ENCODE peak calls at places on chromosomes 5 and 9, in seven cellular contexts. M is heart right ventricle, K is DND-41, R is choroid plexus epithelial cell, N is Caco-2, B is sigmoid colon, L is upper lobe of right lung. A is an unnamed sample.

GRCh38 chr5:80251636-80252035 is 4.2 kb downstream of the SERINC5 start:
- DNase-seq in N (no peak), L (no peak), B (no peak), M (no peak), R (no peak), K (no peak), A (no peak)

GRCh38 chr9:1707291-1707690 is 307.9 kb upstream of the SMARCA2 start:
- DNase-seq in K (no peak), B (no peak), L (no peak), M (no peak), N (no peak), R (no peak), A (no peak)

GRCh38 chr9:116039312-116039711 is 114.3 kb upstream of the PAPPA start:
- DNase-seq in M (no peak), N (no peak), B (no peak), K (no peak), R (no peak), L (no peak), A (no peak)

GRCh38 chr5:154723740-154724505 is 31.3 kb upstream of the LARP1 start:
- DNase-seq in N (no peak), K (no peak), M (no peak), B (no peak), R (peak), L (no peak), A (no peak)

GRCh38 chr9:99859395-99859980 is 37.8 kb downstream of the NR4A3 start:
- DNase-seq in M (no peak), N (no peak), R (no peak), L (no peak), B (no peak), K (no peak), A (no peak)

GRCh38 chr9:94139672-94140417 is 55.6 kb downstream of the PTPDC1 start:
- DNase-seq in L (peak), R (peak), M (peak), B (peak), K (no peak), N (no peak), A (no peak)

GRCh38 chr9:18976368-18977238 is 56.4 kb downstream of the SAXO1 start:
- DNase-seq in K (peak), L (no peak), N (no peak), M (no peak), B (no peak), R (peak), A (peak)

GRCh38 chr9:91207889-91208651 is 153.6 kb downstream of the AUH start:
- DNase-seq in M (no peak), R (peak), N (no peak), L (no peak), K (no peak), B (no peak), A (peak)

GRCh38 chr5:135040331-135041144 is 6.5 kb upstream of the PITX1 start:
- DNase-seq in M (no peak), R (no peak), N (no peak), L (no peak), B (no peak), K (no peak), A (no peak)

GRCh38 chr5:109347252-109347888 is 62.4 kb downstream of the PJA2 start:
- DNase-seq in N (no peak), L (peak), K (no peak), M (no peak), B (peak), R (no peak), A (no peak)

GRCh38 chr5:133232435-133232834 is 180.6 kb downstream of the HSPA4 start:
- DNase-seq in K (no peak), N (no peak), L (no peak), M (no peak), B (peak), R (no peak), A (no peak)

GRCh38 chr5:133232911-133233310 is 181.1 kb downstream of the HSPA4 start:
- DNase-seq in L (peak), M (no peak), N (no peak), R (no peak), B (peak), K (no peak), A (no peak)

GRCh38 chr5:133229931-133230664 is 178.3 kb downstream of the HSPA4 start:
- DNase-seq in M (no peak), K (no peak), R (no peak), B (peak), N (no peak), L (no peak), A (peak)

GRCh38 chr5:133232011-133232410 is 180.2 kb downstream of the HSPA4 start:
- DNase-seq in K (no peak), M (no peak), R (no peak), L (no peak), N (no peak), B (peak), A (no peak)

DNA sequence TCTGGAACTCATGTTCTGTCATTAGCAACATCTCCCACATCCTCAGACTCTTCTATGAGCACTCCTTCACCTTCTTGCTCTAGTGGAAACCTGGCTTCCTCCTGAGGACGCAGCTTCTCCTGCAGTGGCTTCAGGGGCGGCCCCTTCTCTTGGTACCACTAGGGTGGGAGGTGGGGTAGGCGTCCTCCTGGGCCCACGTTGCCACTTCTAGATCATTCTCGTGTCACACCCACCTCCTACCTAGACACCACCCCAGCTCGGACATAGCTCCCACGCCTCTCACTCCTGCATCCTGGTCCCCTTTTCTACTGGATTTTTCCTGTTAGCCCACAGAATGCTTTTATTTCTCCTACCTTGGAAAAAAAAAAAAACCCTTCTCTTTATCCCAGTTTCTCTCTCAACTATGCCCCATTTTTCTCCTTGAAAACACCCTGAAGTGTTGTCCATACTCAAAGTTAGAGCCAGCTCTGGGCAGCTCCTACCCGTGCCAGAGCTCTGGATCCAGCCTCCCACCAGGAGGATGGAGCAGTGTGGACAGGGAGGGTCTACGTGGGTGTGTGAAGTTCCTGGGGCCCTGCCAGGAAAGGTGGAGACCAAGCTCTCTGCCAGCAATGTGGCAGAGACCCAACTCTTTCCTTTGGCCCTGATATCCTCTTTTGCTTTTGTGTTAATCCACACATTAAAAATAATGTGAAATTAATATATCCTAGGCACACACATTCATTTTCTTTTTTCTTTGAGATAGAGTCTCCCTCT is 179.2 kb downstream of the HSPA4 start:
- DNase-seq in K (no peak), B (peak), R (no peak), N (no peak), L (no peak), M (no peak), A (no peak)
- TF ChIP-seq CTCF in K (no peak), B (no peak), R (no peak), N (no peak), L (no peak), M (no peak), A (no peak)

DNA sequence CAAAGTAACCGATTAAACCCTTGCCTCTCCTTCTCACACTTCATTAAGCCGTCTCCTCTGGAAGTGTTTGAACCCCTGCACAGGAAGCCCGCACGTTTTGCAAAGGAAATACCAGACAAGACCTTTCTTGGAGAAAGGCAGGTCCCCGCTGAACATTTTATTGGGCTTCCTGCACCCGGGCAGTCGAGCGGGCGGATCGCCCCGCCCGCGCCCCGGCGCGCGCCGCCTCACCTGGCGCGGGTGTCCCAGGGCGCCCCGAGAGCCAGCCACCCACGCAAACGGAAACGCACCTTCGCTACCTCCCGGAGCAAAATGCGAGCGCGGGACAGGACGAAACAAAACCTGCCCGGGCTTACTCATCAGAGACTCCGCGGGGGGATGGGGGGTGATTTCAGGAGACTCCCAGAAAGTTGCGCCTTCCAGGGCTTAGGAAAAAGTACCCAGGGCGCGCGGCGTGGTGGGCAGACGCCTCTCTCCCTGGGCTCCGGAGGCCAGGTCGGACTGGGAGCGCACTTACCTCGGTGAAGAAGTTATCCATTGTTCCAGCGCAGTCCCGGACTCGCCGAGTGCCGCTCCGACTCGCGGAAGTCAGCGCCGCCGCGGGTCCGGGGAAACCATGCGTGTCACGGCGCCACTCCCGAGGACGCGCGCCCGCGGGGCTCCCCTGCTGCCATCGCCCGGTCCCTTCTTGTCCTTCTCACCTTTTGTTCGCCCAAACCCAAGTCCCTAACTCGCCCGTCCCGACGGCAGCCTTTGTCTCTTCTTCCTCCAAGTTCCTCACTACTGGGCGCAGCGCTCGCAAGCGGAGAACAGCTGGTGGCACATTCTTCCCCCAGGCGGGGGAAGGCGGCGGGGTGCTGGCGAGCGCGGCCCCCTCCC is 578 bp downstream of the MYO10 start:
- DNase-seq in R (peak), L (peak), M (peak), N (no peak), K (no peak), B (peak), A (peak)
- H3K4me3 ChIP-seq in R (peak), L (peak), M (peak), N (peak), K (no peak), B (peak), A (peak)

DNA sequence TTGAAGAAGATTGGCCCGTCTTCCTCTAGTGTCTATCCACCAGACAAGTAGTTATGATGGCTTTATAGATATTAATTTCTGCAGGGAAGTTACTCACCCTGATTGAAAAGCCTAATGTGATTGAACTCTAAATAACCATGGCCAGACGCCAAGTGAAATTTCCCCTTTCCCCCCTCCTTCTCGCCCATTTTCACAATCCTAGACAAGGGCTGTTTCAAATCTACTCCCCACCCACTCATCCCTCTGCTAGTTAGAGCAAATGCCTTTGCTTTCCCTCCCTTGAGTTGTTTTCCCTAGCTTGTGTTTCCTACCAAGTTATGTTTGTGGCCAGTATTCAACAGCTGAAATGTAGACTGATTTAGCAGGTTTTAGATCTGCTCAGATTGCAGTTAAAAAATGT is 182.4 kb downstream of the TMEM167A start:
- DNase-seq in R (peak), L (no peak), M (peak), K (no peak), N (no peak), B (no peak), A (no peak)
- TF ChIP-seq CTCF in R (no peak), L (no peak), M (no peak), K (no peak), N (no peak), B (no peak), A (no peak)

GRCh38 chr5:166880456-166880855 is 1411.0 kb upstream of the WWC1 start:
- DNase-seq in L (no peak), M (no peak), K (no peak), N (no peak), R (no peak), B (no peak), A (no peak)

GRCh38 chr5:166883016-166883415 is 1408.4 kb upstream of the WWC1 start:
- DNase-seq in K (no peak), B (no peak), M (no peak), L (no peak), N (no peak), R (no peak), A (peak)
- H3K4me3 ChIP-seq in K (no peak), B (no peak), M (no peak), L (no peak), N (no peak), R (no peak), A (no peak)

DNA sequence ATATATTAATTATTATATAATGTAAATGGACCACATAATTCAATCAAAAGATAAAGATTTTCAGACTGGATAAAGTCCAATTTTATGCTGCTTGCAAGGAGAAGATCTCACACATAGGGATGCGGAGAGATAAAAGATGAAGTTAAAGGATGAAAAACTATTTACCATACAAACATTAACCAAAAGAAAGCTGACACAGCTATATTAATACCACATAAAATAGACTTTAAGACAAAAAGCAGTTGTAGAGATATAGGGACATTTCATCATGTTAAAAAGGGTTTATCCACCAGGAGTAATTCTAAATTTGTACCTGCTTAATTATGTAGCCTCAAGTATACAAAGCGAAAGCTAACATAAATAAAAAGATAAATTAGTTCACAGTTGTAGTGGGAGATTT is 15.2 kb upstream of the NSG2 start:
- DNase-seq in R (no peak), N (no peak), L (no peak), K (no peak), M (no peak), B (no peak), A (no peak)
- TF ChIP-seq CTCF in R (no peak), N (no peak), L (no peak), K (no peak), M (no peak), B (no peak), A (no peak)

DNA sequence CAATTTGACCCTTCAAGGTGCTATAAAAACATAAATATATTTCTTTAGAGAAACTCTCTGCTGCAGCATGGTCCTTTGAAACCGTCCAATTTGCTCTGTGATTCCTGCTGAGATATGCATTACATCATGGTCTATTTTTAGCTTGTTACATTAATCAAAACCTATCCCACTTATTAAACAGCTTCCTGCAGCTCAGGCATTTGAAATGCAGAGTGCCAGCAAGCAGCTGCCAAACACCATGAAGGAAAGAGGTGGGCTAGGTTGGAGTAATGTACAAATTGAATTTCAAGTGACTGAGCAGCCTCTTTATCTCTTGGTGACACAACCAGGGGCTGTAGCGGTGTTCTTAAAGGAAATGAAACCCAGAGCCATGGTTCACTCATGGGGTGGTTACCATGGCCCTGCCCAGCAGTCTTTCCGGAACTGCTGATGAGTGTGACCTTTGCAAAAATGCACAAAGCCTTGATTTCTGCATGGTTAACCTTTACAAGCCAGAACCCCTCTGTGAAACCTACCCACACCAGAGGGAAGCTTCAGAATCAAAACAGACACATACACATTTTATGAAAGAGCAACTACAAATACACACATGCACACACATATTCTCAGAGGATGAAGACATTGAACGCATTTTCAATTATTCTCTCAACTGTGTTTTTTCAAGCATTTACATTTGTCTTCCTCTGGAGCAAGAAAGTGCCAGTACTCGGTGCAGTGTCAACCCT is 155.8 kb upstream of the ZNF608 start:
- DNase-seq in N (no peak), M (no peak), R (peak), K (no peak), B (no peak), L (no peak), A (peak)
- H3K4me3 ChIP-seq in N (no peak), M (no peak), R (no peak), K (no peak), B (no peak), L (no peak), A (no peak)

DNA sequence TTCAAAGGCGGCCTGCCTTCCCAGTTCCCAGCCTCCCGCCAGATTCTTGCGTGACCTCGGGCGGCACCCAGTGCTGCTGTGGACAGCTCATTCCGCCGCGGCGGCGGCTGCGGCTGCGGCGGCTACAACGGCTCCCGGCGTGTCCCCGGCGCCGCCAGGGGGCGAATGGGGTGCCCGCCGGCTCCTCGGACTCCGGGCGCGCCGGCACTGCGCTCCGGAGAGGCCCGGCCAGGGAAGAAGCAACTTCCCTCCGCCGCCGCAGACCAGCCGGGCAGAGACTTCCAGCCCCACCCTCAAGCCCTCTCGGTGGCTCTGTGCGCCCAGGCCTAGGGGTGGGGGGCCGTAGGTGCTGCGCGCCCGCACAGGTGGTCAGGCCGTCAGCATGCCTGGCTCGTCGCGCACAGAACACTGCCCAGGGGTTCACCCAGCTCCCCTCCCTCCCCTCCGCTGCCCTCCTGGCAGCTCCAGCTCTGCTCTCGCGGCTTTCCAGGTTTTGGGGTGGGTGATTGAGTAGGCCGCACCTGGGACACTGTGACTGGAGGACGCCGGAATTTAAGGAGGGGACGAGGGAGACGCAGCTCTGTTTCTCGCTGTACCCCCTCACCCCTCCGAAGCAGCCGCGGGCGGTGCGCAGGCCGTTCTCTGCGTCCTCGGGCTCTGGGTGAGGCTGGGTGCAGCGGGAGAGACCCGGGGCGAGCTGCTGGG is 20.2 kb downstream of the IGIP start:
- DNase-seq in M (peak), N (no peak), R (peak), L (peak), K (no peak), B (peak), A (peak)
- TF ChIP-seq CTCF in M (peak), N (no peak), R (peak), L (peak), K (no peak), B (peak), A (peak)

GRCh38 chr9:124008307-124008854 is 3.2 kb upstream of the LHX2 start:
- DNase-seq in N (no peak), B (no peak), K (no peak), R (no peak), L (no peak), M (no peak), A (no peak)
- H3K4me3 ChIP-seq in N (peak), B (no peak), K (no peak), R (no peak), L (no peak), M (no peak), A (no peak)

DNA sequence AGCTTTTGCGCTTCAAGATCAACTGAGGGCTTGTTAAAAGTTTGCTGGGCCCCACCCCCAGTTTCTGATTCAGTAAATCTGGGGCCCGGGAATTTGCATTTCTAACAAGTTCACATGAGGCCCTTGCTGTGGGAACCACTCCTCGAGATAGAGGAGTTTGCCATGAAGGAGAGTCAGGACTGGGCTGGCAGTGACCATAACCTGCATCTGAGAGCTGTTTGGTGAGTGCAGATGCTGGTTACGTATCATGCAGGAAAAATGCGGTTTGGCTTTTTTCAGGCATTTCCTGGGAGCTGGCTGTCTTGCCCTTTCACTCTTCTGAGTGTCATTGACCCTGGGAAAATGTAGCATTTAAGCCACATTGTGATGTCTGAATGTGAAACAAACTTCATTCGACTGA is 9.4 kb upstream of the ANGPTL2 start:
- DNase-seq in B (peak), K (no peak), N (no peak), L (no peak), R (peak), M (no peak), A (no peak)
- TF ChIP-seq CTCF in B (no peak), K (no peak), N (no peak), L (no peak), R (no peak), M (no peak), A (no peak)

A was measured in GM12865.